ENCODE peak calls at places on chromosomes 4 and X, in four cellular contexts. H is GM12878, U is HepG2, S is K562. Q is an unnamed sample.

GRCh38 chrX:132737743-132738142 is 220.7 kb downstream of the HS6ST2 start:
- DNase-seq in H (no peak), U (no peak), S (no peak), Q (no peak)

GRCh38 chrX:124493984-124494383 is 147.6 kb downstream of the SH2D1A start:
- DNase-seq in H (no peak), S (no peak), U (no peak), Q (no peak)

GRCh38 chr4:13611283-13611842 is 16.2 kb downstream of the BOD1L1 start:
- DNase-seq in S (no peak), U (no peak), H (peak), Q (no peak)

GRCh38 chr4:68494688-68495087 is 47.4 kb downstream of the TMPRSS11E start:
- DNase-seq in H (no peak), S (no peak), U (no peak), Q (no peak)

GRCh38 chr4:54330896-54331295 is 101.8 kb downstream of the PDGFRA start:
- DNase-seq in U (no peak), H (no peak), S (no peak), Q (no peak)

GRCh38 chr4:8468746-8469535 is 28.4 kb downstream of the TRMT44 start:
- DNase-seq in H (peak), U (peak), S (peak), Q (peak)

GRCh38 chr4:144621681-144622080 is 24.3 kb upstream of the HHIP start:
- DNase-seq in H (no peak), S (no peak), U (no peak), Q (no peak)

GRCh38 chrX:154541896-154542722 is 4.5 kb downstream of the G6PD start:
- DNase-seq in H (no peak), U (peak), S (peak), Q (no peak)

GRCh38 chr4:156137971-156138581 is 184.4 kb upstream of the CTSO start:
- DNase-seq in H (no peak), U (no peak), S (no peak), Q (no peak)

GRCh38 chr4:97370581-97370980 is 772.7 kb downstream of the STPG2 start:
- DNase-seq in H (no peak), S (no peak), U (peak), Q (no peak)

GRCh38 chr4:69058410-69059059 is 37.7 kb upstream of the UGT2B7 start:
- DNase-seq in H (no peak), U (no peak), S (no peak), Q (no peak)

GRCh38 chrX:45903781-45904201 is 641.4 kb downstream of the ZNF674 start:
- DNase-seq in S (no peak), H (no peak), U (no peak), Q (peak)

GRCh38 chr4:168437192-168437938 is 42.9 kb downstream of the DDX60L start:
- DNase-seq in U (no peak), H (no peak), S (no peak), Q (no peak)

GRCh38 chrX:17397074-17397473 is 22.1 kb downstream of the NHS start:
- DNase-seq in H (no peak), U (no peak), S (no peak), Q (no peak)

GRCh38 chrX:25810202-25810601 is 327.9 kb upstream of the MAGEB18 start:
- DNase-seq in U (no peak), H (no peak), S (no peak), Q (no peak)

GRCh38 chr4:66062044-66062443 is 391.8 kb upstream of the EPHA5 start:
- DNase-seq in S (no peak), H (no peak), U (no peak), Q (no peak)

GRCh38 chr4:81452452-81453011 is 19.2 kb downstream of the RASGEF1B start:
- DNase-seq in H (no peak), U (no peak), S (no peak), Q (no peak)

GRCh38 chr4:168304744-168305459 is 13.7 kb downstream of the DDX60 start:
- DNase-seq in S (no peak), U (no peak), H (no peak), Q (no peak)

GRCh38 chr4:163380703-163381102 is 37.0 kb downstream of the NPY5R start:
- DNase-seq in S (no peak), H (no peak), U (no peak), Q (no peak)

GRCh38 chr4:17912011-17912410 is 101.2 kb downstream of the NCAPG start:
- DNase-seq in S (no peak), H (no peak), U (no peak), Q (no peak)

GRCh38 chr4:76266627-76267026 is 15.1 kb downstream of the FAM47E start:
- DNase-seq in H (no peak), U (no peak), S (no peak), Q (no peak)

GRCh38 chrX:15855562-15856256 is 1.1 kb upstream of the AP1S2 start:
- DNase-seq in U (no peak), H (no peak), S (no peak), Q (no peak)

DNA sequence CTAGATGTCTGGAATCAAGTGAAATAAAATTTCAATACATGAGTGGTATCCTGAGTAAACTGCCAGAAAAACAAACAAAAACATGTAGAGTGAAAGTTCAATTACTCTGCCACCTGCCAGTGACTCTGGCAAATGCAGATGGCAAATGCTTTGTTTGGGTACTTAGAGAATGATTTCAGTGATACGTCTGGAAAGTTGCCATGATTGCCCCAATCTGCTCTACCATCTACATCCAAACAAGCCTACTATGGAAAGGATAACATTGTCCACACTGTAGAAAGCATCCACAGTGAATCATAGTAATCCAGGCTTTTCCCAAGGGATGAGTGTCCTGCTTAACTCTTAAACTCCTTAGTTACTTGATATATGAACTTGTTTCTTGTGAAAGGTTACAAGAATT is 3.4 kb downstream of the SPATA4 start:
- DNase-seq in U (no peak), H (no peak), S (no peak), Q (no peak)
- TF ChIP-seq CTCF in U (no peak), H (no peak), S (no peak), Q (no peak)

GRCh38 chr4:49044270-49044669 is 58.2 kb downstream of the CWH43 start:
- DNase-seq in H (no peak), U (peak), S (no peak), Q (no peak)
- TF ChIP-seq TCF7 in H (no peak), U (no peak), S (no peak), Q (no peak)

DNA sequence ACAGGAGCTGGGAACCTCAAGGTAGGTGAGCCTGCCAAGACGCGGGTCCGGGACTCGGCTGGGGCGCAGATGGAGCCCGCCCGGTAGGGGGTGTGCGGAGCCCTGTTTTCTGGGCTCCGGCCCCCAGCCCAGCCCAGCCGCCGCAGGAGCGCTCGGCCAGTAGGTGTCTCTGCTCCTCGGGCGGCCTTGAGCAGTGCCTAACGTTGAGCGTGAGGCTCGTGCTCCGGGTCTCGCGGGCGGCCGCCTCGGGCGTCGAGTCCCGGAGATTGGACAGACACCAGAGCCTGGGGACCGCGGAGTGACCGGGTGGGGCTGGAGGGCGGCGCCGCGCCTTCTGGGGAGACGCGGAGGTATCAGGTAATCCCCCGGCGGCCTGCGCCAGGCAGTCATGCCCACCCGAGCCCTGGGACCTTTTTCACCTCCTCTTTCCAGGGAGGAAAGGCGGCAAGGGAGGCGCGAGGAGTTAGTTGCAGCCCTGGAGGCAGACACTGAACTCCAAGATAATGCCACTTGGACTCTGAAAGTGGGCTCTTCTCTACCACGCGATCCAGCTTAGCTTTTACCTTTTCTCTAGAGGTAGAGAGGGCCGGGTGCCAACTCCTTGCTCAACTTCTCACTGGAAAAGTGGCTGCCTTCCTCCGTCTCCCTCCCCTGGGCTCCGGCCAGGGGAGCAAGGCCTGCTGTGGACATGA is 14.5 kb upstream of the FGG start:
- DNase-seq in S (peak), H (no peak), U (peak), Q (peak)
- TF ChIP-seq CTCF in S (peak), H (peak), U (peak), Q (peak)

DNA sequence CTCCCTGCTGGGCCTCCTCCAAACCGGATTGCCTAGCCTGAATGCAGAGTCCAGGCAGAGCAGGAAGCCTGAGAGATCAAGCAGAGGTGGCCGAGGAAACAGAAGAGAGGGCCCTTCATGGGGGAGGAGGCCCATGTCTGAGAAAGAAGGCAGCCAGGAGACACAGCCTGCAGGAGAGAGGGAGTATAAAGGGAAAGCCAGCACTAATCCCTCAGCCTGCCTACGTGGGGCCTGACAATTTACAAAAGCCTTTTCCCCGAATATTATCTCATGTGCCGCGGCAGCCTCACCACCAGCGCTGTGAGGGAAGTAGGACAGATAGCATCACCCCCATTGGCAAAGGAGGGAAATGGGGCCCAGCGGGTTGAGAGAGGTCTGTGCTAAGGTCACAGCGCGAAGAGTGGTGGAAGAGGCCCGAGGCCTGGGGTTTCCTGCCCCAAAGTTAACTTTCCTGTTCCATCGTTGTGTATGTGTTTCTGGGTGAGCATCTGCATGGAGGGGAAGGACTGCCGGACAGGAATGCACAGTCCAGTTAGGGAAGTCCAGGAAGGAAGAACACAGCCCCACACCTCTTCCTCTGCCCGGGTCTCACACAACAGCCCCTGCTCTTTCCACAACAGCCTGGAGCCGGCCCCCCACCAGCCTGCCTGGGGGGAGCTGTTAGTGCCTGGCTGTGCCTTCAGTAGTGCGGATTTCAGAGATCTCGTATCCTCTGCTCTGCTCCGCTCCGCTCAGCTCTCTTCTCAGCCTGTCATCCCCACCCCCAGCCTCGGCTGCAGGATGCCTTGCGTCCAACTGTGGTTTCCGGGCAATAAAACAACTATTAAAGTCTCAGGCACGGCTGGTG is 50.9 kb upstream of the BCOR start:
- DNase-seq in H (no peak), U (no peak), S (peak), Q (peak)
- TF ChIP-seq TCF7 in H (no peak), U (no peak), S (no peak), Q (no peak)

GRCh38 chr4:165384186-165384585 is 5.4 kb downstream of the CPE start:
- DNase-seq in S (no peak), U (no peak), H (no peak), Q (no peak)

GRCh38 chr4:165382640-165383039 is 3.8 kb downstream of the CPE start:
- DNase-seq in H (no peak), U (no peak), S (no peak), Q (no peak)

GRCh38 chr4:165383757-165384156 is 4.9 kb downstream of the CPE start:
- DNase-seq in S (no peak), H (no peak), U (no peak), Q (no peak)

GRCh38 chr4:165385124-165385523 is 6.3 kb downstream of the CPE start:
- DNase-seq in H (no peak), U (no peak), S (no peak), Q (no peak)

GRCh38 chr4:165384608-165385007 is 5.8 kb downstream of the CPE start:
- DNase-seq in S (no peak), U (peak), H (no peak), Q (no peak)
- TF ChIP-seq CTCF in S (peak), U (no peak), H (no peak), Q (no peak)

GRCh38 chrX:10847333-10847732 is 226.9 kb upstream of the MID1 start:
- DNase-seq in U (no peak), S (no peak), H (no peak), Q (no peak)
- TF ChIP-seq TCF7 in U (no peak), S (no peak), H (no peak), Q (no peak)

DNA sequence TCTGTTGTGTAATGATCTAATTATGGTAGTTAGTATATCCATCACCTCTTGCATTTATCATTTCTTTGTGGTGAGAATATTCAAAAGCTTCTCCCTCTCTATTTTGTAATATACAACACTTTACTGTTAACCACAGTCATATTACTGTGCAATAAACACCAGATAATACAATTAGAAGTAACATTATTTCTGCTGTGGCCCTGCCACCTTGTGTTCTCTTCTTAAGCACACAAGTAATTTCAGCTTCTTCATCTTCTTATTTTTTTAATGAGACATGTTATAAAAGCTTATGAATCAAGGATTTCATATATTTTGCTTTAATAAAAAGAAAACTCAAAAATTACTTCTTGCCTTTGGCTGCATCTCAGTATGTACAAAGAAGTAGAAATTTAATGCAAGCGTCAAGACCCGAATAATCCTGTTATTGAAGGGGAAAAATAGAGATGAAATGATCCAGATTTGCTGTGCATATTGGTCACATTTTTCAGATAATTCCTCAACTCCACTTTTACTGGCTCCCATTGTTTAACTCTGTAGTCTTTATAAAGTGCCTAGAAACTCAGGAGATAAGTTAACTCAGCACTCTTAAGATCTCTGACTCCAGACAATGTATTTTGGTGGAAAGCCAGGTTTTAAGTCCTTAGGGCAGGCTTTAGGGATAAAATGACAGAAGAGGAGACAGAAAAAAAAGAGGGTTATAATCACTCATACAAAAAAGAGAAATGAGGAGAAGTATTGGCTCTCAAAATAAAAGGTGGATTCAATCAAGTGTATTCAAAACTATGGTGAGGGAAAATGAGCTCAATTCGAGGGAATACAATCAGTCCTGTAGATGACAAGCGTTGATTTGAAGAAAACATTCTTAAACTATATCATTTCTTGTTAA is 675.0 kb upstream of the INTU start:
- DNase-seq in S (no peak), H (no peak), U (no peak), Q (no peak)
- TF ChIP-seq CTCF in S (no peak), H (no peak), U (no peak), Q (no peak)

GRCh38 chrX:118528089-118528753 is 32.6 kb downstream of the DOCK11 start:
- DNase-seq in H (peak), U (no peak), S (no peak), Q (no peak)
- TF ChIP-seq TCF7 in H (no peak), U (no peak), S (no peak), Q (no peak)

GRCh38 chr4:115781528-115782146 is 668.2 kb upstream of the NDST4 start:
- DNase-seq in U (no peak), S (no peak), H (peak), Q (no peak)

GRCh38 chr4:115780835-115781234 is 667.4 kb upstream of the NDST4 start:
- DNase-seq in H (peak), U (no peak), S (no peak), Q (no peak)

DNA sequence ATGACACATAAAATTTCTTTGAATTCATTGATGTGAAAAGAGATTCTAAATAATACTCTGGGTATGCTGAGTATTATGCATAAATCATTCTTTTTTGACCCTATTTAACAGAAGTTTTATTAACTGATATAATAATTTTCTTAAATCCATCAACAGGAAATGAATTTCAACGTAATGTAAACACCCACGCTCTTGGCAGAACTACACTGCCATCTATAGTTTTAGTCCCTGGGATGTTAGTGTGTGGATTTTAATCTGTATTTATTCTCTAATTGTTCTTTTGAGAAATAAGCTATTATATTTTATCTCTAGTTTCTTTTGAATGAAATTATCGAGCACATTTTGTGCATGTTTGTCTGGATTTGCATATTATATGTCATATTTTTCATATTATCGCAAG is 666.8 kb upstream of the NDST4 start:
- DNase-seq in U (no peak), H (no peak), S (no peak), Q (no peak)
- TF ChIP-seq CTCF in U (no peak), H (no peak), S (no peak), Q (no peak)

GRCh38 chr4:2438822-2439718 is 20.3 kb downstream of the CFAP99 start:
- DNase-seq in S (no peak), U (no peak), H (no peak), Q (no peak)

GRCh38 chr4:2437475-2438215 is 18.9 kb downstream of the CFAP99 start:
- DNase-seq in U (no peak), H (no peak), S (no peak), Q (no peak)

GRCh38 chr4:2436301-2436700 is 17.5 kb downstream of the CFAP99 start:
- DNase-seq in H (no peak), S (no peak), U (no peak), Q (no peak)

GRCh38 chr4:2434420-2434819 is 15.7 kb downstream of the CFAP99 start:
- DNase-seq in S (no peak), U (no peak), H (no peak), Q (no peak)

GRCh38 chr4:2436761-2437474 is 18.2 kb downstream of the CFAP99 start:
- DNase-seq in H (no peak), U (no peak), S (no peak), Q (no peak)
- TF ChIP-seq TCF7 in H (no peak), U (no peak), S (no peak), Q (no peak)

Q was measured in WTC11.